ENCODE peak calls at places on chromosome 10, in five cellular contexts. A is transverse colon, E is activated T-cell treated with anti-CD3 and anti-CD28 coated beads for 24 hours, B is lower lobe of right lung, K is AG20443. R is an unnamed sample.

GRCh38 chr10:8534089-8534488 is 479.6 kb downstream of the GATA3 start:
- DNase-seq in E (no peak), A (no peak), K (no peak), B (no peak), R (no peak)

GRCh38 chr10:80161321-80162084 is 29.0 kb downstream of the PLAC9 start:
- DNase-seq in E (no peak), K (no peak), B (no peak), A (no peak), R (peak)

GRCh38 chr10:22340362-22341189 is 4.7 kb upstream of the SPAG6 start:
- DNase-seq in B (peak), K (peak), E (no peak), A (peak), R (peak)

GRCh38 chr10:51892965-51893658 is 193.7 kb upstream of the CSTF2T start:
- DNase-seq in E (no peak), A (peak), K (no peak), B (no peak), R (peak)

GRCh38 chr10:121244791-121245190 is 353.5 kb downstream of the FGFR2 start:
- DNase-seq in B (no peak), A (no peak), E (no peak), K (no peak), R (no peak)

GRCh38 chr10:36057731-36058130 is 415.6 kb upstream of the FZD8 start:
- DNase-seq in B (no peak), K (no peak), E (no peak), A (no peak), R (no peak)

GRCh38 chr10:101570764-101571572 is 17.1 kb downstream of the POLL start:
- DNase-seq in K (peak), A (no peak), E (no peak), B (no peak), R (peak)

GRCh38 chr10:36236931-36237330 is 594.8 kb upstream of the FZD8 start:
- DNase-seq in E (no peak), B (no peak), A (no peak), K (no peak), R (no peak)

GRCh38 chr10:33234779-33235178 is 99.7 kb downstream of the NRP1 start:
- DNase-seq in K (peak), E (no peak), A (no peak), B (no peak), R (no peak)

GRCh38 chr10:124387078-124387874 is 31.4 kb downstream of the OAT start:
- DNase-seq in A (no peak), E (no peak), K (no peak), B (no peak), R (peak)

GRCh38 chr10:53298443-53298842 is 525.9 kb upstream of the MBL2 start:
- DNase-seq in K (no peak), B (no peak), A (no peak), E (no peak), R (no peak)